ENCODE peak calls at places on chromosomes 4 and X, in four cellular contexts. E, U, S and O are unnamed samples. For H3K36me3, the result is how much of the 10 kb centered on the place peaks cover.

GRCh38 chrX:134691453-134691852 is 33.2 kb upstream of the PLAC1 start:
- DNase-seq in U (peak), S (no peak), E (no peak), O (no peak)

GRCh38 chr4:8730159-8730558 is 137.6 kb downstream of the CPZ start:
- DNase-seq in E (no peak), S (no peak), U (no peak), O (peak)

GRCh38 chrX:150926304-150926703 is 27.8 kb upstream of the CD99L2 start:
- DNase-seq in U (peak), S (no peak), E (no peak), O (no peak)

GRCh38 chrX:73668779-73669178 is 105.8 kb downstream of the CHIC1 start:
- DNase-seq in E (no peak), S (peak), U (no peak), O (no peak)

GRCh38 chr4:100790838-100791615 is 273.2 kb upstream of the EMCN start:
- DNase-seq in S (no peak), U (no peak), E (no peak), O (no peak)

GRCh38 chr4:112145326-112145819 is at the start of gene FAM241A:
- DNase-seq in S (peak), U (peak), E (no peak), O (peak)

GRCh38 chr4:66182651-66183050 is 512.4 kb upstream of the EPHA5 start:
- DNase-seq in U (no peak), S (no peak), E (no peak), O (no peak)

GRCh38 chr4:125975861-125976397 is 661.2 kb downstream of the FAT4 start:
- DNase-seq in E (no peak), U (no peak), S (no peak), O (no peak)

GRCh38 chrX:79095441-79096338 is 48.8 kb upstream of the GPR174 start:
- DNase-seq in E (no peak), S (no peak), U (no peak), O (no peak)
- H3K4me3 ChIP-seq in E (no peak), S (no peak), U (no peak), O (no peak)

GRCh38 chr4:157804986-157805385 is 367.8 kb downstream of the GASK1B start:
- DNase-seq in E (no peak), S (no peak), U (peak), O (no peak)
- TF ChIP-seq CTCF in E (no peak), S (no peak), U (peak), O (no peak)

GRCh38 chr4:82823062-82823461 is 24.5 kb upstream of the SCD5 start:
- DNase-seq in U (peak), E (no peak), S (no peak), O (no peak)

GRCh38 chr4:82820689-82821088 is 22.1 kb upstream of the SCD5 start:
- DNase-seq in S (no peak), U (no peak), E (no peak), O (no peak)

DNA sequence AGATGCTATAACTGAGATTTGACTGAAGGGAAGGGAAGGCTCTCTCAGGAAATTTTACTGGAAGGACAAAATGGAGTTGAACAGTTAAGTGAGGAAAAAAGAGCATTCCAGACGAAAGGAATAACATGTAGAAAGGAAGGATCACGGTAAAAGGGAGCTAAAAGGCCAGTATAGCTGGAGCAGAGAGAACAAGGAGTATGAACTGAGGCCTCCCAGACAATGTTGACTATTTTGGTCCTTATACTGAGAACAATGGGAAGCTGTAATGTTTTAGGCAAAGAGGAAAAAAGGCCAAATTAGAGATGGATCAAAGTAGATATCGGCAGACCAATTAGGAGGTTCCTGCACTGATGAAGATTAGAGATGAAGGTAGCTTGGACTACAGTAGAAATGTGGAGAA is 26.8 kb upstream of the SCD5 start:
- DNase-seq in S (no peak), U (no peak), E (no peak), O (no peak)
- H3K36me3 ChIP-seq in S (under half), U (under half), E (half or more), O (half or more)

DNA sequence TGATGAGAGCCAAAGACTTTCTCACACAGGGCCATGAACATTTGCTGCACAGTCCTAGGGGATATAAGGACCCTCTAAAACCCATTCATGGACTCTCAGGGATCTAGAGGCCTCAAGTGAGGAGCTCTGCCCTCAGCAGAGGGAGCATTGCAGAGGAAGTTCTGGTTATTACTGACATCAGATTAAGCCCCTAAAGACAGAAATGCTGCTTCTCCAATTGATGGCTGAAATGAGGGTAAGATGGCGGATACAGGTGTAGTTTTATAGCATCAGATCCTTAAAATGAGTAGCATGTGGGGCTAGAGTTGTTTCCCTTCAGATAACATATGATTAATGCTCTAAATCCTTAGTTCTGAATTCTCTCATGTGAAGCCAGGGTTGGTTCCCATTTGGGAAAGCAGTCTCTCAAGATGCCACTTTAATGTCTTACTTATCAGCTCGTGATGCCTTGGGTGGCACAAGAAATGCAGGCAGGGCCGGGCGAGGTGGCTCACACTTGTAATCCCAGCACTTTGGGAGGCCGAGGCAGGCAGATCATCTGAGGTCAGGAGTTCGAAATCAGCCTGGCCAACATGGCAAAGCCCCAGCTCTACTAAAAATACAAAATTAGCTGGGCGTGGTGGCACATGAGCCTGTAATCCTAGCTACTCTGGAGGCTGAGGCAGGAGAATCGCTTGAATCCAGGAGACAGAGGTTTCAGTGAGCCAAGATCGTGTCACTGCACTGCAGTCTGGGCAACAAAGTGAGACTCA is 7.9 kb downstream of the RHOH start:
- DNase-seq in U (no peak), E (no peak), S (no peak), O (no peak)
- H3K4me3 ChIP-seq in U (no peak), E (no peak), S (no peak), O (no peak)

GRCh38 chr4:6687947-6688878 is 5.5 kb upstream of the S100P start:
- DNase-seq in E (no peak), S (no peak), U (no peak), O (no peak)
- TF ChIP-seq CTCF in E (no peak), S (no peak), U (peak), O (no peak)

GRCh38 chrX:131693359-131693758 is 149.5 kb downstream of the OR13H1 start:
- DNase-seq in E (no peak), U (no peak), S (no peak), O (no peak)
- H3K36me3 ChIP-seq in E (half or more), U (under half), S (under half), O (under half)